ENCODE peak calls at places on chromosomes 6 and 20, in seven cellular contexts. N is neural crest cell; C is PC-3; W is ovary; B is WTC11; X is CD8-positive, alpha-beta T cell; Z is tibial artery. A is an unnamed sample.
A peak's percentile ranks its signal among the peaks of the same experiment; 100 is the strongest.

GRCh38 chr6:84769247-84769646 is 4.8 kb upstream of the TBX18 start:
- DNase-seq in C (no peak), N (no peak), W (no peak), X (no peak), Z (no peak), B (no peak), A (no peak)

GRCh38 chr6:167779123-167779992 is 47.4 kb upstream of the AFDN start:
- DNase-seq in N (no peak), X (no peak), W (no peak), Z (peak; percentile 27), B (no peak), C (no peak), A (no peak)

GRCh38 chr6:161542581-161542980 is 268.7 kb upstream of the AGPAT4 start:
- DNase-seq in Z (no peak), X (no peak), W (no peak), B (no peak), N (no peak), C (no peak), A (no peak)

GRCh38 chr6:112085666-112086065 is 1.6 kb downstream of the TUBE1 start:
- DNase-seq in N (no peak), C (no peak), W (no peak), X (no peak), B (no peak), Z (no peak), A (no peak)

GRCh38 chr6:5510331-5510730 is 249.0 kb downstream of the FARS2 start:
- DNase-seq in C (no peak), W (no peak), Z (no peak), N (no peak), X (no peak), B (peak; percentile 17), A (no peak)

GRCh38 chr6:11398451-11399326 is 138.9 kb upstream of the TMEM170B start:
- DNase-seq in Z (no peak), B (no peak), C (no peak), X (no peak), W (no peak), N (no peak), A (no peak)

GRCh38 chr20:57627339-57627738 is 7.1 kb upstream of the ZBP1 start:
- DNase-seq in X (no peak), W (no peak), N (no peak), C (no peak), B (no peak), Z (no peak), A (no peak)

GRCh38 chr20:18727032-18727508 is 86.5 kb upstream of the SCP2D1 start:
- DNase-seq in N (no peak), C (peak; percentile 16), Z (no peak), X (no peak), B (no peak), W (no peak), A (no peak)

GRCh38 chr20:63033635-63034510 is 27.1 kb upstream of the BHLHE23 start:
- DNase-seq in B (peak; percentile 16), N (no peak), Z (peak; percentile 50), C (no peak), X (no peak), W (no peak), A (no peak)

GRCh38 chr20:61913423-61914225 is 152.1 kb downstream of the TAF4 start:
- DNase-seq in Z (no peak), B (no peak), X (no peak), W (no peak), N (no peak), C (no peak), A (no peak)

GRCh38 chr20:44438782-44439181 is 36.9 kb upstream of the TTPAL start:
- DNase-seq in W (no peak), Z (no peak), X (no peak), C (no peak), N (no peak), B (no peak), A (no peak)

GRCh38 chr20:51800132-51800721 is 2.1 kb downstream of the SALL4 start:
- DNase-seq in C (peak; percentile 92), Z (no peak), B (peak; percentile 98), N (peak; percentile 92), X (peak; percentile 11), W (peak; percentile 57), A (peak; percentile 59)

GRCh38 chr6:35262596-35262995 is 3.1 kb downstream of the ZNF76 start:
- DNase-seq in B (no peak), X (no peak), Z (no peak), C (no peak), N (no peak), W (no peak), A (no peak)

GRCh38 chr6:34982424-34982852 is 93.4 kb downstream of the ANKS1A start:
- DNase-seq in W (no peak), N (no peak), X (no peak), C (peak; percentile 45), B (no peak), Z (no peak), A (peak; percentile 7)

GRCh38 chr6:163263998-163264661 is 150.4 kb upstream of the QKI start:
- DNase-seq in N (no peak), W (no peak), B (no peak), X (no peak), C (no peak), Z (no peak), A (no peak)

DNA sequence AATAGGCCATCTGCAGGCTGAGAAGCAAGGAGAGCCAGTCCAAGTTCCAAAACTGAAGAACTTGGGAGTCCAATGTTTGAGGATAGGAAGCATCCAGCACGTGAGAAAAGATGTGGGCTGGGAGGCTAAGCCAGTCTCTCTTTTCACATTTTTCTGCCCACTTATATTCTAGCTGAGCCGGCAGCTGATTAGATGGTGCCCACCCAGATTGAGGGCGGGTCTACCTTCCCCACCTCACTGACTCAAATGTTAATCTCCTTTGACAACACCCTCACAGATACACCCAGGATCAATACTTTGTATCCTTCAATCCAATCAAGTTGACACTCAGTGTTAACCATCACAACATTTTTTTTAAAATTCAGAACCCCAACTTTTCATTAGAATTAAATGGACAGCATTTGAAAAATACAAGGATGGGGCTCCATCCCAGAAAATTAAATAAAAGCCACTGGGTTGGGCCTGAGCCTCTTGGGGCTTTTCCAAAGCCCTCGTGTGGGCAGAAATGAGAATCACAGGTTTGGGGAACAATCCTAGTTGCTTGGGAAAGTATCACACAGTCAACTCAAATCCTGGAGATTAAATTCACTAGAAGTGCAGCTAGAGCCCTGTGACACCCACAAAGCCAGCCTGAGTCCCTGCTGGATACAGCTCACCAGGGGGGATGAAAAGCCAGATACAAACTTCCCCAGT is 2.2 kb downstream of the CLDN20 start:
- DNase-seq in N (no peak), Z (no peak), X (no peak), W (no peak), C (peak; percentile 10), B (no peak), A (no peak)
- TF ChIP-seq CTCF in N (no peak), Z (no peak), X (no peak), W (no peak), C (peak; percentile 21), B (no peak), A (peak; percentile 11)

GRCh38 chr6:25706314-25707014 is 48.1 kb upstream of the SLC17A4 start:
- DNase-seq in C (peak; percentile 14), X (no peak), N (no peak), W (no peak), Z (no peak), B (no peak), A (peak; percentile 78)

GRCh38 chr6:25713802-25714201 is 40.7 kb upstream of the SLC17A4 start:
- DNase-seq in W (no peak), N (no peak), B (no peak), Z (no peak), X (no peak), C (no peak), A (no peak)

GRCh38 chr6:25710287-25710686 is 44.3 kb upstream of the SLC17A4 start:
- DNase-seq in Z (no peak), X (no peak), W (no peak), B (no peak), C (no peak), N (no peak), A (no peak)

GRCh38 chr6:25714765-25715164 is 39.8 kb upstream of the SLC17A4 start:
- DNase-seq in X (no peak), B (no peak), Z (no peak), C (no peak), W (no peak), N (no peak), A (no peak)

DNA sequence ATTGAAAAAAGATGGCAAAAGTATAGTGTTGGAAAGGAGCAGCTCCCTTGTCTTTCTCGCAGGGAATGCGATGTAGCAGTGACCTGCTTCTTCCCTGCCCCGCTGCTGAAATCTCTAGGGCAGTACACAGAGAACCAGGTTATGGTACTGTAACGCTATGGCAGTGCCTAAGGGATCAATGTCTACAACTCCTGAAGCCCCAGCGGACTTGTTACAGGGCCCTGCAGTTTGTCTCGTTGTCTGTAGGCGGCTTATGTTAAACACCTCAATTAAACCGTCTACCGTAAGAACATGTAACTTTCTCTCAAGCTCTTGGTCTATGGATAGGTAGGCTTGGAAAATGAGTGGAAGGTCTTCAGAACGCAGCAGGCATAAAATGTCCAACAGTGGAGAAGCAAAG is 44.8 kb upstream of the SLC17A4 start:
- DNase-seq in B (no peak), W (no peak), N (no peak), C (no peak), X (no peak), Z (no peak), A (no peak)
- TF ChIP-seq CTCF in B (no peak), W (no peak), N (no peak), C (no peak), X (no peak), Z (no peak), A (no peak)

GRCh38 chr6:158474961-158475343 is 84.9 kb upstream of the TMEM181 start:
- DNase-seq in B (no peak), X (no peak), C (peak; percentile 89), N (no peak), W (no peak), Z (no peak), A (peak; percentile 76)

GRCh38 chr6:158468666-158469065 is 91.2 kb upstream of the TMEM181 start:
- DNase-seq in B (no peak), C (peak; percentile 12), X (no peak), W (no peak), N (no peak), Z (no peak), A (peak; percentile 25)

GRCh38 chr6:158472453-158472852 is 87.4 kb upstream of the TMEM181 start:
- DNase-seq in N (no peak), W (no peak), C (no peak), B (no peak), Z (no peak), X (no peak), A (no peak)

GRCh38 chr6:158467923-158468322 is 92.0 kb upstream of the TMEM181 start:
- DNase-seq in B (peak; percentile 41), W (no peak), C (no peak), N (no peak), X (no peak), Z (no peak), A (no peak)

DNA sequence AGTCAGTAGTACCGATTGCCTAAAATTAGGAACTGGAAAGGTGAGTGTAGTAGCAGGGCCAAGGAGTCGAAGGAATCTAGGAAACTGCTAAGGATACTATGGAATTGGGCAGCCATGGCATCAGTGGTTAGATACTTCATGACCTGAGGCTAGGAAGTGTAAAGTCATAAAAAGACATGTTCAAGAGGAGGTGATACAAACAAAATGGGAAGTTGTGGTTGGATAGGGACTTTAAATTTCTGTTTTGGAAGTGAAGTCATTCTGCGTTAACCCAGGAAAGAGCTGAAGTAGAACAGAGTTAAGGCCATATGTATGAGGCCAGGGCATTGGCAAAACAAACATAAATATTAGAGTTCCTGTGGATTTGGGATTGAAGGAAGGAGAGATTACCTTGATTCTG is 88.6 kb upstream of the TMEM181 start:
- DNase-seq in W (no peak), Z (no peak), C (no peak), X (no peak), B (no peak), N (no peak), A (no peak)
- TF ChIP-seq CTCF in W (no peak), Z (no peak), C (no peak), X (no peak), B (no peak), N (no peak), A (no peak)

GRCh38 chr6:160041608-160042007 is 72.7 kb downstream of the IGF2R start:
- DNase-seq in W (peak; percentile 59), N (no peak), Z (no peak), B (no peak), X (no peak), C (peak; percentile 75), A (peak; percentile 97)
- TF ChIP-seq CTCF in W (no peak), N (no peak), Z (no peak), B (no peak), X (no peak), C (peak; percentile 37), A (peak; percentile 34)